ENCODE peak calls at places on chromosomes 11 and 22, in six cellular contexts. J is IMR-90, G is mesenchymal stem cell, Q is H9, L is mesendoderm, D is H1. E is an unnamed sample.
A peak's percentile ranks its signal among the peaks of the same experiment; 100 is the strongest.

GRCh38 chr11:71420455-71421241 is 27.5 kb downstream of the DHCR7 start:
- DNase-seq in J (peak; percentile 55), G (peak; percentile 55), Q (peak; percentile 72), L (peak; percentile 69), D (peak; percentile 80), E (peak; percentile 37)

GRCh38 chr11:27485930-27486773 is 13.6 kb upstream of the LGR4 start:
- DNase-seq in J (peak; percentile 61), G (peak; percentile 61), Q (no peak), L (peak; percentile 57), D (no peak), E (peak; percentile 56)

GRCh38 chr22:22440188-22440587 is 68.4 kb downstream of the ZNF280B start:
- DNase-seq in J (no peak), G (no peak), Q (no peak), L (no peak), D (no peak), E (no peak)

GRCh38 chr11:114625294-114625693 is 29.7 kb upstream of the NXPE4 start:
- DNase-seq in J (no peak), G (no peak), Q (no peak), L (no peak), D (no peak), E (no peak)

GRCh38 chr11:18798941-18799469 is 7.4 kb upstream of the PTPN5 start:
- DNase-seq in J (no peak), G (no peak), Q (no peak), L (no peak), D (no peak), E (no peak)

GRCh38 chr22:32852346-32853251 is 51.1 kb downstream of the TIMP3 start:
- DNase-seq in J (no peak), G (peak; percentile 58), Q (no peak), L (no peak), D (no peak), E (no peak)

GRCh38 chr22:19178065-19178658 is 374 bp downstream of the SLC25A1 start:
- DNase-seq in J (peak; percentile 11), G (peak; percentile 51), Q (no peak), L (peak; percentile 46), D (peak; percentile 73), E (peak; percentile 55)

GRCh38 chr11:68020575-68020974 is 9.9 kb upstream of the NDUFS8 start:
- DNase-seq in J (peak; percentile 35), G (peak; percentile 56), Q (peak; percentile 80), L (peak; percentile 61), D (peak; percentile 71), E (no peak)

GRCh38 chr22:26709617-26710390 is 52.4 kb downstream of the MIAT start:
- DNase-seq in J (peak; percentile 76), G (peak; percentile 66), Q (no peak), L (no peak), D (no peak), E (no peak)

GRCh38 chr11:19691815-19692214 is 20.8 kb upstream of the NAV2 start:
- DNase-seq in J (no peak), G (no peak), Q (no peak), L (no peak), D (no peak), E (no peak)

GRCh38 chr22:46203590-46203980 is 46.5 kb downstream of the CDPF1 start:
- DNase-seq in J (no peak), G (no peak), Q (no peak), L (no peak), D (no peak), E (no peak)

GRCh38 chr11:78379039-78379670 is 38.5 kb downstream of the GAB2 start:
- DNase-seq in J (peak; percentile 19), G (no peak), Q (no peak), L (peak; percentile 63), D (no peak), E (no peak)

GRCh38 chr11:125263268-125263790 is 98.8 kb downstream of the PKNOX2 start:
- DNase-seq in J (peak; percentile 100), G (peak; percentile 100), Q (peak; percentile 94), L (peak; percentile 100), D (peak; percentile 87), E (peak; percentile 94)
- H2BK5ac ChIP-seq in J (peak overlapping the region; percentile 61), G (peak overlapping the region; percentile 99), Q (no peak overlapping the region), L (peak overlapping the region; percentile 31), D (peak overlapping the region; percentile 91), E (peak overlapping the region; percentile 82)

DNA sequence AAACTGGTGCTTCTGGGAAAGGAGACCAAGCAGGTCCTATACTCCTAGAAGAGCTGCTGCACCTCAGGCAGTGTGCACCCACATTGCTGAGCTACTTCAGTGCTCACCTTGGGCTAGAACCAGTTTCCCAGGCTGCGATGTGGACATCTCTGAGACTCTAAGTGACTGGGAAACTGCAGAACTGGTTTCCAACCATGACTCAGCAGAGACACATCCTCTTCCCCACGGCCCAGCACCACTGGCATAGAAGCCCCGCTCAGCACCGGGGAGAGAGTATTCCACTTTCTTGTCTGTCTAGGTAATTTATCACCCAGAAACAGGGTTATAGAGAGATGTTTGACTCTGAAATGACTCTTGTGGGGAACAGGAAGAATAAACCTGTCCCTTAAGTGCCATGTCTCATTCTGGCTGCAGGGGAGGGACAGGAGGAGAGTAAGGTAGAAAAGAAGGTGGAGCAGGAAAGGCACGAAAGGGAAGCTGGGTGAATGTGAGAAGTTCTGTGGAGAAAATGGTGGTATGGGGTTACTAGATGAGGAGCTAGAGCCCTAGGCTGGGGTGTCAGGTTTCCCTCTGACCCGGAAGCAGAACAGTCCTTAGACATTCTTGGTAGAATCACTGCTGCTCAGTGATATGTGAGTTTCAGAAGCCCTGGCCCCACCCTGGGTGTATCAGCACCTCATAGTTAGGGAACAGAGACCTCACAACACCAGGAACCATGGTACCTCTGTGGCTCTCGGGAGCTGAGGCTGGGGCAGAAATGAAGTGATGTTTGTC is 340.4 kb upstream of the NCAM1 start:
- DNase-seq in J (no peak), G (peak; percentile 5), Q (no peak), L (peak; percentile 28), D (no peak), E (no peak)
- H2BK5ac ChIP-seq in J (no peak overlapping the region), G (no peak overlapping the region), Q (no peak overlapping the region), L (no peak overlapping the region), D (no peak overlapping the region), E (no peak overlapping the region)

GRCh38 chr11:33128739-33129138 is 32.5 kb downstream of the CSTF3 start:
- DNase-seq in J (no peak), G (no peak), Q (no peak), L (no peak), D (no peak), E (no peak)

GRCh38 chr11:33125025-33125424 is 36.3 kb downstream of the CSTF3 start:
- DNase-seq in J (no peak), G (no peak), Q (no peak), L (no peak), D (no peak), E (no peak)

GRCh38 chr11:33125611-33126010 is 35.7 kb downstream of the CSTF3 start:
- DNase-seq in J (no peak), G (no peak), Q (no peak), L (peak; percentile 21), D (no peak), E (no peak)
- H2BK5ac ChIP-seq in J (no peak overlapping the region), G (no peak overlapping the region), Q (no peak overlapping the region), L (no peak overlapping the region), D (no peak overlapping the region), E (no peak overlapping the region)

GRCh38 chr22:41902932-41903421 is 11.9 kb downstream of the SHISA8 start:
- DNase-seq in J (no peak), G (no peak), Q (no peak), L (no peak), D (no peak), E (no peak)
- H2BK5ac ChIP-seq in J (no peak overlapping the region), G (no peak overlapping the region), Q (no peak overlapping the region), L (no peak overlapping the region), D (no peak overlapping the region), E (no peak overlapping the region)

GRCh38 chr11:83285131-83285770 is 916 bp downstream of the CCDC90B start:
- DNase-seq in J (no peak), G (no peak), Q (no peak), L (no peak), D (no peak), E (no peak)
- H2BK5ac ChIP-seq in J (peak overlapping the region; percentile 86), G (peak overlapping the region; percentile 81), Q (no peak overlapping the region), L (peak overlapping the region; percentile 25), D (peak overlapping the region; percentile 96), E (peak overlapping the region; percentile 17)

GRCh38 chr22:40668611-40669390 is 10.5 kb upstream of the MCHR1 start:
- DNase-seq in J (peak; percentile 89), G (peak; percentile 95), Q (no peak), L (peak; percentile 72), D (no peak), E (no peak)
- H2BK5ac ChIP-seq in J (peak overlapping the region; percentile 10), G (no peak overlapping the region), Q (no peak overlapping the region), L (no peak overlapping the region), D (no peak overlapping the region), E (no peak overlapping the region)

GRCh38 chr11:128201006-128201405 is 386.4 kb downstream of the ETS1 start:
- DNase-seq in J (no peak), G (no peak), Q (no peak), L (no peak), D (no peak), E (no peak)

GRCh38 chr11:128200467-128200866 is 386.9 kb downstream of the ETS1 start:
- DNase-seq in J (no peak), G (no peak), Q (no peak), L (no peak), D (no peak), E (no peak)

GRCh38 chr11:128198206-128198605 is 389.2 kb downstream of the ETS1 start:
- DNase-seq in J (no peak), G (no peak), Q (no peak), L (no peak), D (no peak), E (no peak)

GRCh38 chr11:128204898-128205297 is 382.5 kb downstream of the ETS1 start:
- DNase-seq in J (no peak), G (no peak), Q (no peak), L (no peak), D (no peak), E (no peak)

GRCh38 chr11:128201801-128202200 is 385.6 kb downstream of the ETS1 start:
- DNase-seq in J (no peak), G (no peak), Q (no peak), L (no peak), D (no peak), E (no peak)
- H2BK5ac ChIP-seq in J (no peak overlapping the region), G (no peak overlapping the region), Q (no peak overlapping the region), L (no peak overlapping the region), D (no peak overlapping the region), E (no peak overlapping the region)

DNA sequence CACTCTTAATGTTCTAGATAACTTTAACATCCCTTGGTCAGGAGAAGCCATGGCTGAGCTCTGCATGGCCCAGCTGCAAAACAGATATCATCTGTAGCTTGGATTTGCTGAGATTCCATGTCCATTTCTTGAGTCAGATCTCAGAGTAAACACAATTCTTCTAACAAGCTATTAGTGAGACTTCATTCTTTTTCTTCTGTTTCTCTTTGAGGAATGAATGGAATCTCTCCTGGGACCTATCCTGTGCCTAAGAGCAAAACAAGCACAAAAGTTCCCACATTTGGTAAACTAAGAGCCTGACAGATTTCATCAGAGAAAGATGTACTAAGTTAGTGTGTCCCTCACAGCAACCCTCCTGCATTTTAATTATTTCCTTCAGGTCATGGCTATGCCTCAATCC is 142.8 kb downstream of the MAML2 start:
- DNase-seq in J (peak; percentile 89), G (peak; percentile 90), Q (no peak), L (peak; percentile 55), D (no peak), E (no peak)
- H2BK5ac ChIP-seq in J (peak overlapping the region; percentile 94), G (no peak overlapping the region), Q (no peak overlapping the region), L (no peak overlapping the region), D (no peak overlapping the region), E (no peak overlapping the region)

E was measured in neuronal stem cell.